ENCODE peak calls at places on chromosomes 5 and 9, in five cellular contexts. V, N, O, L and M are unnamed samples.
A peak's percentile ranks its signal among the peaks of the same experiment; 100 is the strongest.

GRCh38 chr5:41636605-41637004 is 126.2 kb upstream of the PLCXD3 start:
- DNase-seq in V (no peak), N (peak; percentile 36), O (no peak), L (no peak), M (no peak)

GRCh38 chr5:132500931-132501628 is 10.5 kb upstream of the IRF1 start:
- DNase-seq in V (peak; percentile 76), N (peak; percentile 57), O (peak; percentile 90), L (peak; percentile 37), M (peak; percentile 83)

GRCh38 chr5:129082225-129083136 is 12.1 kb upstream of the ISOC1 start:
- DNase-seq in V (no peak), N (no peak), O (no peak), L (no peak), M (no peak)

GRCh38 chr9:16809912-16810610 is 60.4 kb downstream of the BNC2 start:
- DNase-seq in V (no peak), N (no peak), O (no peak), L (no peak), M (no peak)

GRCh38 chr9:93680445-93681315 is 104.3 kb downstream of the PHF2 start:
- DNase-seq in V (no peak), N (no peak), O (peak; percentile 85), L (no peak), M (peak; percentile 38)

GRCh38 chr5:148583421-148583965 is 70.8 kb downstream of the HTR4 start:
- DNase-seq in V (no peak), N (no peak), O (no peak), L (no peak), M (no peak)

GRCh38 chr5:137605377-137605776 is 106.3 kb upstream of the SPOCK1 start:
- DNase-seq in V (no peak), N (peak; percentile 30), O (no peak), L (no peak), M (no peak)

GRCh38 chr5:33370135-33370472 is 70.7 kb upstream of the TARS1 start:
- DNase-seq in V (no peak), N (peak; percentile 99), O (no peak), L (peak; percentile 81), M (no peak)

GRCh38 chr5:109865636-109866035 is 175.9 kb downstream of the MAN2A1 start:
- DNase-seq in V (no peak), N (peak; percentile 99), O (no peak), L (peak; percentile 93), M (no peak)

GRCh38 chr5:178232124-178232919 is at the start of gene PHYKPL:
- DNase-seq in V (peak; percentile 84), N (peak; percentile 63), O (peak; percentile 94), L (peak; percentile 66), M (peak; percentile 86)

GRCh38 chr5:851553-851952 is 767 bp upstream of the ZDHHC11 start:
- DNase-seq in V (no peak), N (no peak), O (peak; percentile 81), L (no peak), M (no peak)

DNA sequence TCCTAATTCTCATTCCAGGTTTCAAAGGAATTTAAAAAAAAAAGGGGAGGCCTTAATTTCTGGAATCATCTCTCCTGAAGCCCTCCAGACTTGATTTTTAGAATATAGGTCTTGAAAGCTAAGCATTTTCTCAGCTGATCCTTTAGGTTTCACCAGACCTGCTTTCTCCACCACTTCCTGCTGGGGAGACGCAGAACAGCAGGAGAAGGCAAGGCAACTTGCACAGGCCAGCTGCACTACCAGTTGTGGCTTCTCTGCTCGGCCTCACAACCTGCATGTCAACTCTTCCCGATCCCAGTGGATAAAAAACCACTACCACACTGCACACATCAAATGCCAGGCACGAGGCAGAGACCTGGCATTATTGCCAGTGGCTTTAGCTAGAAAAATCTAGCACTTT is 119.8 kb downstream of the SIL1 start:
- DNase-seq in V (no peak), N (no peak), O (no peak), L (no peak), M (no peak)
- TF ChIP-seq CTCF in V (no peak), N (no peak), O (no peak), L (no peak), M (no peak)

GRCh38 chr5:123502120-123502519 is 9.9 kb upstream of the CSNK1G3 start:
- DNase-seq in V (no peak), N (no peak), O (no peak), L (no peak), M (no peak)

GRCh38 chr5:123500476-123500875 is 11.5 kb upstream of the CSNK1G3 start:
- DNase-seq in V (no peak), N (no peak), O (no peak), L (no peak), M (no peak)

GRCh38 chr5:123508441-123508840 is 3.5 kb upstream of the CSNK1G3 start:
- DNase-seq in V (no peak), N (no peak), O (no peak), L (no peak), M (no peak)

GRCh38 chr5:123505633-123506032 is 6.3 kb upstream of the CSNK1G3 start:
- DNase-seq in V (no peak), N (no peak), O (no peak), L (no peak), M (no peak)

GRCh38 chr5:123503299-123503698 is 8.7 kb upstream of the CSNK1G3 start:
- DNase-seq in V (no peak), N (no peak), O (no peak), L (no peak), M (no peak)
- TF ChIP-seq CTCF in V (no peak), N (no peak), O (no peak), L (no peak), M (no peak)

DNA sequence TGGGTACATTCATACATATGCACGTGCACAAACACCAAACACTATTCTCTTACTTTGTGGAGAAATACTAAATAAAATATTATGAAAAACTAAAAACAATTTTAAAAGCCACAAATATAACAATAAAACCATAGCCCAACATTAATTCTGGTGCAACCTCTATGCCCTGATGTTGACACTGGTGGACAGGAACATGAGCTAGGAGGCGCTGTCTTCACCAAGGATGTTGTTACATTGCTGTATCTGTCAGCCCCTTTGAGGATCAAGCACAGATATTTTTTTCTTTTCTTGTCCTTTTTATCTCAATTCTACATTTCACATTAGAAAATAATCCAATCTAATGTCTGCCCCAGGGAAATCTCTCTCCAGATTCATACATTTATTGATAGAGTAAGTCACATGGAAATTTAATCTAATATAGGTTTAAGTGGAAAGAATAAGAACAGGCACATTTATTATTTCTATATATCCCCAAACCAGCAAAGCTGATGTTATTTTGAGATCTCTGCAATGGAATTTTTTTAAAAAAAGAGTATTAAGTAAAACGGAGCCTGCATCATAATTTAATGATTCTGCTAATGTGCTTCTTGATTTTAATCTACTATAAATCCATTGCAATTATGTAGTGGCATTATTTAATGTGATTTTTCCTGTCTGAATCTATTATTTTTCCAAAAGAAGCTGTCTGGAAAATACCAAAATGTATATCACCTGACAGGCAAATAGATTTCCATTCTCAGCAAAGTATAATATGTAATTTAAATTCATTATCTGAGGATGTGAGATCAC is 716.5 kb downstream of the MTRR start:
- DNase-seq in V (no peak), N (no peak), O (no peak), L (no peak), M (no peak)
- TF ChIP-seq CTCF in V (no peak), N (peak; percentile 2), O (no peak), L (peak; percentile 18), M (no peak)

GRCh38 chr5:43038523-43038989 is 1.6 kb downstream of the ANXA2R start:
- DNase-seq in V (peak; percentile 57), N (no peak), O (no peak), L (no peak), M (no peak)

GRCh38 chr5:43039115-43039467 is 1.0 kb downstream of the ANXA2R start:
- DNase-seq in V (no peak), N (no peak), O (no peak), L (no peak), M (no peak)

GRCh38 chr5:43041131-43041668 is 1.1 kb upstream of the ANXA2R start:
- DNase-seq in V (no peak), N (no peak), O (peak; percentile 88), L (no peak), M (no peak)

GRCh38 chr5:43040287-43041098 is at the start of gene ANXA2R:
- DNase-seq in V (peak; percentile 83), N (peak; percentile 95), O (peak; percentile 98), L (peak; percentile 89), M (peak; percentile 62)

GRCh38 chr5:43039468-43040286 is 442 bp downstream of the ANXA2R start:
- DNase-seq in V (peak; percentile 75), N (peak; percentile 83), O (peak; percentile 94), L (no peak), M (no peak)
- TF ChIP-seq CTCF in V (peak; percentile 35), N (peak; percentile 7), O (no peak), L (no peak), M (peak; percentile 34)

GRCh38 chr5:135176991-135177390 is 143.0 kb upstream of the PITX1 start:
- DNase-seq in V (no peak), N (no peak), O (no peak), L (no peak), M (no peak)

GRCh38 chr5:135177591-135177990 is 143.6 kb upstream of the PITX1 start:
- DNase-seq in V (no peak), N (no peak), O (no peak), L (no peak), M (no peak)

GRCh38 chr5:135173662-135174290 is 139.7 kb upstream of the PITX1 start:
- DNase-seq in V (no peak), N (no peak), O (no peak), L (no peak), M (no peak)

GRCh38 chr5:135172718-135173117 is 138.7 kb upstream of the PITX1 start:
- DNase-seq in V (no peak), N (no peak), O (no peak), L (no peak), M (no peak)

DNA sequence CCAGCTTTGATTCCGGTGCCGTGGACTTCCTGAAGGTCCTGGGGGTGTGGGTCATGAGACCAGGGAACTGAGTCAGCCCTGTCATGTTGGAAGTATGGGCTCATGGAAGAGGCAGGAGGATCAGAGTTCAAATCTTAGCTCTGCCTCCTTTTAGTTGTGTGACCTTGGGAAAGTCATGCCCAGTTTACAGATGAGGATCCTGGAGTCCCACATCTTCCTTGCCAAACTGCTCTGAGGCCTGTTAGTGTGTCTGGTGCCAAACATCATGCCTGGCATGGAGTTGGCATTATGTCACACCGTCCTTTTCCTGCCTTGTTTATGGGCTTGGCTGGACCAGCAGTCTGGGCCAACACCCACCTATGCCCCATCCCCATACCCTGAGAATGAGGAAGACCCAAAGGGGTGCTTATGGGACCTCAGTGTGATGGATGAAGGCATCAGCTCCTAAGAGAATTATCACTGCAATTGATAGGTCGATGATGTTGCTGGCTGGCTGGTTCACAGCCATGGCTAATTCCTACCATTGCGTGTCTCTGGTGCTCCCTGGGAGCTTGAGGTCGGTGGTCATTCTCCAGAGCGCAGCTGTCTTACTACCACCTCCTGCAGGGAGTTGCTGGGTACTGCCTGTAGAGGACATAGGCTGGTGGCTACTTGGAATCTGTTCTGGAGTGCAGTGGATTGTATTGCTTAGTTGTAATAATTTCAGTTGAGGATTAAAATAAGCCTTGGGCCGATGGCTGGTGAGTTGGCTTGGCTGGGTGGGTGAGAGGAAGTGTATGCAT is 140.5 kb upstream of the PITX1 start:
- DNase-seq in V (no peak), N (no peak), O (no peak), L (no peak), M (no peak)
- TF ChIP-seq CTCF in V (peak; percentile 3), N (peak; percentile 19), O (no peak), L (no peak), M (no peak)